ENCODE peak calls at places on chromosomes 16 and 17, in seven cellular contexts. P is SK-N-SH; R is fibroblast of lung; W is endothelial cell of umbilical vein; V is stimulated activated CD8-positive, alpha-beta memory T cell treated with anti-CD3 and anti-CD28 coated beads, Interleukin-7, amount 100 ng/mL, for 1 hour; Y is EL; F is nephron progenitor cell. S is an unnamed sample.

GRCh38 chr17:9211133-9211765 is 189.9 kb downstream of the NTN1 start:
- DNase-seq in P (no peak), R (no peak), W (no peak), V (no peak), Y (no peak), F (no peak), S (no peak)

GRCh38 chr17:63433746-63434591 is 12.1 kb downstream of the CYB561 start:
- DNase-seq in P (peak; percentile 64), R (peak; percentile 88), W (no peak), V (no peak), Y (peak; percentile 98), F (no peak), S (peak; percentile 89)

GRCh38 chr17:10021239-10021638 is 116.2 kb upstream of the RCVRN start:
- DNase-seq in P (no peak), R (peak; percentile 47), W (no peak), V (no peak), Y (no peak), F (peak; percentile 33), S (no peak)

GRCh38 chr17:57984226-57984890 is 3.7 kb downstream of the VEZF1 start:
- DNase-seq in P (no peak), R (no peak), W (no peak), V (no peak), Y (peak; percentile 45), F (no peak), S (no peak)

GRCh38 chr17:40122466-40122943 is 734 bp downstream of the MSL1 start:
- DNase-seq in P (peak; percentile 80), R (peak; percentile 45), W (peak; percentile 42), V (no peak), Y (peak; percentile 52), F (peak; percentile 61), S (no peak)

GRCh38 chr17:61816538-61816937 is 46.8 kb downstream of the BRIP1 start:
- DNase-seq in P (no peak), R (peak; percentile 14), W (no peak), V (no peak), Y (no peak), F (no peak), S (no peak)

GRCh38 chr17:14784997-14785696 is 480.0 kb downstream of the PMP22 start:
- DNase-seq in P (no peak), R (no peak), W (no peak), V (no peak), Y (no peak), F (no peak), S (no peak)

GRCh38 chr16:77807-78443 is at the start of gene MPG:
- DNase-seq in P (peak; percentile 100), R (peak; percentile 68), W (peak; percentile 69), V (peak; percentile 70), Y (peak; percentile 82), F (peak; percentile 87), S (no peak)

GRCh38 chr16:11330526-11331237 is 14.6 kb upstream of the RMI2 start:
- DNase-seq in P (no peak), R (no peak), W (no peak), V (no peak), Y (no peak), F (no peak), S (no peak)

GRCh38 chr17:35733366-35733765 is 1.9 kb downstream of the RASL10B start:
- DNase-seq in P (no peak), R (no peak), W (no peak), V (no peak), Y (no peak), F (no peak), S (no peak)

GRCh38 chr16:52785653-52786052 is 238.7 kb upstream of the TOX3 start:
- DNase-seq in P (no peak), R (no peak), W (no peak), V (no peak), Y (no peak), F (no peak), S (no peak)

GRCh38 chr16:12097523-12098428 is 121.2 kb downstream of the SNX29 start:
- DNase-seq in P (no peak), R (peak; percentile 83), W (no peak), V (no peak), Y (no peak), F (no peak), S (no peak)

GRCh38 chr16:86509759-86510464 is 415 bp upstream of the FOXF1 start:
- DNase-seq in P (no peak), R (peak; percentile 96), W (peak; percentile 62), V (no peak), Y (peak; percentile 91), F (peak; percentile 69), S (peak; percentile 59)

GRCh38 chr16:88938119-88938932 is 38.7 kb downstream of the CBFA2T3 start:
- DNase-seq in P (no peak), R (no peak), W (no peak), V (no peak), Y (no peak), F (no peak), S (no peak)

GRCh38 chr16:28237754-28238357 is 26.1 kb upstream of the XPO6 start:
- DNase-seq in P (no peak), R (no peak), W (no peak), V (no peak), Y (no peak), F (no peak), S (no peak)

GRCh38 chr17:78127240-78127887 is 1.2 kb downstream of the TMC6 start:
- DNase-seq in P (peak; percentile 58), R (no peak), W (no peak), V (no peak), Y (no peak), F (peak; percentile 70), S (no peak)

GRCh38 chr16:84458606-84459516 is 45.6 kb downstream of the MEAK7 start:
- DNase-seq in P (no peak), R (no peak), W (no peak), V (no peak), Y (no peak), F (no peak), S (no peak)

GRCh38 chr16:66262253-66263167 is 104.0 kb upstream of the CDH5 start:
- DNase-seq in P (no peak), R (peak; percentile 59), W (no peak), V (no peak), Y (peak; percentile 23), F (no peak), S (no peak)

GRCh38 chr16:67040906-67041305 is 12.0 kb downstream of the CBFB start:
- DNase-seq in P (no peak), R (peak; percentile 78), W (no peak), V (no peak), Y (peak; percentile 59), F (no peak), S (peak; percentile 44)

GRCh38 chr17:55301521-55302406 is 37.0 kb downstream of the HLF start:
- DNase-seq in P (no peak), R (no peak), W (no peak), V (no peak), Y (no peak), F (no peak), S (no peak)

GRCh38 chr16:3274490-3274889 is 8.8 kb upstream of the ZNF263 start:
- DNase-seq in P (no peak), R (no peak), W (no peak), V (no peak), Y (no peak), F (no peak), S (no peak)